ENCODE peak calls at places on chromosomes 13 and 19, in ten cellular contexts. B is heart left ventricle; Q is fibroblast of pulmonary artery; A is AG04450; F is OCI-LY7; Z is uterus; V is tibial nerve; I is Calu3; K is CD8-positive, alpha-beta T cell; L is fibroblast of the aortic adventitia. G is an unnamed sample.

GRCh38 chr13:27920677-27921420 is 1.0 kb downstream of the PDX1 start:
- DNase-seq in B (no peak), Q (peak; percentile 13), A (no peak), F (no peak), Z (no peak), V (no peak), I (peak; percentile 38), K (no peak), L (peak; percentile 13), G (no peak)

GRCh38 chr13:40585911-40586471 is 80.5 kb downstream of the FOXO1 start:
- DNase-seq in B (no peak), Q (peak; percentile 39), A (no peak), F (no peak), Z (no peak), V (no peak), I (no peak), K (no peak), L (no peak), G (no peak)

GRCh38 chr19:32708457-32708856 is 11.1 kb upstream of the TDRD12 start:
- DNase-seq in B (no peak), Q (no peak), A (no peak), F (no peak), Z (no peak), V (no peak), I (no peak), K (peak; percentile 45), L (no peak), G (no peak)

GRCh38 chr13:77521595-77522367 is 13.7 kb upstream of the SCEL start:
- DNase-seq in B (no peak), Q (peak; percentile 54), A (no peak), F (no peak), Z (no peak), V (no peak), I (peak; percentile 48), K (no peak), L (peak; percentile 38), G (no peak)

GRCh38 chr13:110705356-110705825 is 525 bp downstream of the CARS2 start:
- DNase-seq in B (no peak), Q (no peak), A (no peak), F (no peak), Z (no peak), V (no peak), I (no peak), K (no peak), L (peak; percentile 12), G (no peak)

GRCh38 chr13:46168341-46168740 is 13.6 kb downstream of the LCP1 start:
- DNase-seq in B (no peak), Q (peak; percentile 43), A (no peak), F (no peak), Z (peak; percentile 66), V (peak; percentile 45), I (no peak), K (no peak), L (no peak), G (no peak)

GRCh38 chr13:46861959-46862358 is 34.9 kb downstream of the HTR2A start:
- DNase-seq in B (no peak), Q (no peak), A (no peak), F (no peak), Z (no peak), V (no peak), I (no peak), K (no peak), L (no peak), G (no peak)

GRCh38 chr13:49651775-49652690 is 23.7 kb downstream of the ARL11 start:
- DNase-seq in B (no peak), Q (no peak), A (no peak), F (no peak), Z (no peak), V (no peak), I (no peak), K (no peak), L (no peak), G (no peak)

GRCh38 chr13:18953139-18953930 is 228.3 kb downstream of the TUBA3C start:
- DNase-seq in B (no peak), Q (no peak), A (no peak), F (no peak), Z (no peak), V (no peak), I (no peak), K (no peak), L (no peak), G (no peak)

GRCh38 chr19:45556835-45557234 is 27.8 kb downstream of the OPA3 start:
- DNase-seq in B (no peak), Q (no peak), A (no peak), F (no peak), Z (no peak), V (no peak), I (no peak), K (no peak), L (no peak), G (no peak)

GRCh38 chr19:45560686-45561085 is 23.9 kb downstream of the OPA3 start:
- DNase-seq in B (no peak), Q (no peak), A (no peak), F (no peak), Z (no peak), V (no peak), I (no peak), K (no peak), L (no peak), G (no peak)

GRCh38 chr19:45560038-45560437 is 24.6 kb downstream of the OPA3 start:
- DNase-seq in B (no peak), Q (no peak), A (no peak), F (no peak), Z (no peak), V (no peak), I (no peak), K (no peak), L (no peak), G (no peak)

GRCh38 chr19:45554481-45554880 is 30.1 kb downstream of the OPA3 start:
- DNase-seq in B (no peak), Q (no peak), A (no peak), F (no peak), Z (no peak), V (no peak), I (no peak), K (no peak), L (no peak), G (no peak)

DNA sequence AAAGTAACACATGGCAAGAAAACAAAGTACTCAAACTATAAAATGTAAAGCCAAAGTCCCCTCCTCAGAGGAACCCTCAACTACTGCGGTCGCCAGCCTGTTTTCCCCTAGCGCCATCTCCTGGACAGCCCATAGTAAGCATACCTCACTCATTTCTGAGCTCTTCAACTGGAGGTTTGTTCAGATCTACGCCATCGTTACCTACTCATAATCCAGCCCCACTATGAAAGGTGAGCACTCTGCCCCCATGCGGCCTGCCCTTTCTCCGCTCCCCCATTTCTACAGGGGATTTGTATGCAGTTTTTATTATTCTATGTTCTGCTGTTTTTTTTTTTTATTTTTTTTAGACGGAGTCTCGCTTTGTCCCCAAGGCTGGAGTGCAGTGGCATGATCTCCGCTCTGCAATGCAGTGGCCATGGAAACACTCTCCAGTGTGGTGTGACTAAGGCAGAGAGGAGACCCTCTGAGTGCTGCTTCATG is 26.2 kb downstream of the OPA3 start:
- DNase-seq in B (no peak), Q (peak; percentile 58), A (no peak), F (peak; percentile 92), Z (no peak), V (peak; percentile 31), I (peak; percentile 63), K (peak; percentile 71), L (peak; percentile 43), G (no peak)
- TF ChIP-seq CTCF in B (peak; percentile 25), Q (peak; percentile 80), A (peak; percentile 65), F (peak; percentile 98), Z (peak; percentile 7), V (peak; percentile 66), I (peak; percentile 53), K (peak; percentile 79), L (peak; percentile 75), G (peak; percentile 80)

DNA sequence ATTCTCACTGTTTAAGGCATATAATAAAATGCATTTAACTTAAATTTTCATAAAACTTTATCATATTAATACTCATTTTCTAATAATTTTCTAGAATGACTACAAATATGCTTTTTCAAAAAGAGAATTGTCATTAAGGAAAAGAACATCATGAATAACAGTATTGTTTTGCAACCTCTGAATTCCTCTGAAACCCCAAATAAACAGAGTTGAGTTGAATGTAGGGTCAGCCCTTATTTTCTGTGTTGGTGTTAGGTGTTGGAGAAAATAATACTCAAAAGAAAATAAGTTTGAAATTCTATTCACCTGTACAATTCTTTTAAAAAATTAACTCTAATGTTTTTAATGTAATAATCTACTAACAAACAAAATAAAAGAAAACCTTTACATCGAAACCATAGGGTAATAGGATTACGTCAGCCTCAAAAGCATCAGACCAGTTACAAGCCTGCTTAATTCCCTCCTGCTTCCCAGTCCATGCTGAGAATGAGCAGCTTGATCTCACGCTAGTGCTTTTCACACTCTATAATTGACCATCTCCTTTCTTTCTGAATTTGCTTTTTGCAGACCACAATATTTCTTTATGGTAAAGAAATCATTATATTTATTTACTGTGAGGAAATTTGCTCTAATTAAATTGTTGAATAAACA is 160.9 kb downstream of the PCDH9 start:
- DNase-seq in B (no peak), Q (no peak), A (no peak), F (no peak), Z (no peak), V (no peak), I (no peak), K (no peak), L (no peak), G (no peak)
- TF ChIP-seq CTCF in B (no peak), Q (no peak), A (no peak), F (no peak), Z (no peak), V (no peak), I (no peak), K (no peak), L (no peak), G (no peak)

GRCh38 chr19:7730286-7731217 is 1.4 kb downstream of the CLEC4G start:
- DNase-seq in B (no peak), Q (no peak), A (no peak), F (no peak), Z (no peak), V (no peak), I (no peak), K (no peak), L (no peak), G (no peak)
- TF ChIP-seq CTCF in B (no peak), Q (no peak), A (no peak), F (no peak), Z (no peak), V (no peak), I (no peak), K (no peak), L (no peak), G (no peak)

DNA sequence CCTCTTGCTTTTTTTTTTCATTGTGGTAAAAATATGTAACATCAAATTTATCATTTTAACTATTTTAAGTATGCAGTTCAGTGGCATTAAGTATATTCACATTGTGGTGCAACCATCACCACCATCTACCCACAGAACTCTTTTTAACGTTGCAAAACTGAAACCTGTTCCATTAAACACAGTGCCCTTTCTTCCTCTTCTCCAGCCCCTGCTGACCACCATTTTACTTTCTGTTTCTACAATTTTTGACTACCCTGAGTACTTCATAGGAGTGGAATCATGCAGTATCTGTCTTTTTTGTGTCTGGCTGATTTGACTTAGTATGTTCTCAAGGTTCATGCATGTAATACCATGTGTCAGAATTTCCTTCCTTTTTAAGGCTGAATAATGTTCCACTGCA is 153.1 kb downstream of the FGF9 start:
- DNase-seq in B (no peak), Q (no peak), A (no peak), F (no peak), Z (no peak), V (no peak), I (no peak), K (no peak), L (no peak), G (no peak)
- TF ChIP-seq CTCF in B (no peak), Q (no peak), A (no peak), F (no peak), Z (no peak), V (no peak), I (no peak), K (no peak), L (no peak), G (no peak)